ENCODE peak calls at places on chromosomes 4 and X, in nine cellular contexts. One of them, this sample, is unnamed.

GRCh38 chr4:121408-122084 is 2.8 kb upstream of the ZNF718 start:
- DNase-seq in lower leg skin: no peak
- DNase-seq in epithelial cell of esophagus: no peak
- DNase-seq in body of pancreas: no peak
- DNase-seq in activated CD4-positive, alpha-beta T cell treated with anti-CD3 and anti-CD28 coated beads, Interleukin-2, amount 10 ng/mL, durations not matched to agents 7 days and 5 days: peak
- DNase-seq in cardiac muscle cell: no peak
- DNase-seq in NCI-H226: no peak
- DNase-seq in colonic mucosa: no peak
- DNase-seq in iris pigment epithelial cell: no peak
- DNase-seq in this sample: no peak

GRCh38 chr4:88735554-88735953 is 37.9 kb upstream of the NAP1L5 start:
- DNase-seq in lower leg skin: no peak
- DNase-seq in epithelial cell of esophagus: no peak
- DNase-seq in body of pancreas: no peak
- DNase-seq in activated CD4-positive, alpha-beta T cell treated with anti-CD3 and anti-CD28 coated beads, Interleukin-2, amount 10 ng/mL, durations not matched to agents 7 days and 5 days: no peak
- DNase-seq in cardiac muscle cell: no peak
- DNase-seq in NCI-H226: no peak
- DNase-seq in colonic mucosa: no peak
- DNase-seq in iris pigment epithelial cell: peak
- DNase-seq in this sample: no peak

GRCh38 chr4:129926936-129927335 is 831.0 kb downstream of the C4orf33 start:
- DNase-seq in lower leg skin: no peak
- DNase-seq in epithelial cell of esophagus: peak
- DNase-seq in body of pancreas: no peak
- DNase-seq in activated CD4-positive, alpha-beta T cell treated with anti-CD3 and anti-CD28 coated beads, Interleukin-2, amount 10 ng/mL, durations not matched to agents 7 days and 5 days: no peak
- DNase-seq in cardiac muscle cell: no peak
- DNase-seq in NCI-H226: no peak
- DNase-seq in colonic mucosa: no peak
- DNase-seq in iris pigment epithelial cell: no peak
- DNase-seq in this sample: peak

GRCh38 chr4:26289421-26289820 is 31.4 kb upstream of the RBPJ start:
- DNase-seq in lower leg skin: no peak
- DNase-seq in epithelial cell of esophagus: peak
- DNase-seq in body of pancreas: no peak
- DNase-seq in activated CD4-positive, alpha-beta T cell treated with anti-CD3 and anti-CD28 coated beads, Interleukin-2, amount 10 ng/mL, durations not matched to agents 7 days and 5 days: no peak
- DNase-seq in cardiac muscle cell: no peak
- DNase-seq in NCI-H226: peak
- DNase-seq in colonic mucosa: no peak
- DNase-seq in iris pigment epithelial cell: peak
- DNase-seq in this sample: peak

GRCh38 chr4:9983211-9983610 is 38.1 kb downstream of the SLC2A9 start:
- DNase-seq in lower leg skin: no peak
- DNase-seq in epithelial cell of esophagus: no peak
- DNase-seq in body of pancreas: no peak
- DNase-seq in activated CD4-positive, alpha-beta T cell treated with anti-CD3 and anti-CD28 coated beads, Interleukin-2, amount 10 ng/mL, durations not matched to agents 7 days and 5 days: no peak
- DNase-seq in cardiac muscle cell: no peak
- DNase-seq in NCI-H226: no peak
- DNase-seq in colonic mucosa: no peak
- DNase-seq in iris pigment epithelial cell: no peak
- DNase-seq in this sample: no peak

GRCh38 chrX:16113978-16114554 is 9.3 kb upstream of the GRPR start:
- DNase-seq in lower leg skin: no peak
- DNase-seq in epithelial cell of esophagus: no peak
- DNase-seq in body of pancreas: no peak
- DNase-seq in activated CD4-positive, alpha-beta T cell treated with anti-CD3 and anti-CD28 coated beads, Interleukin-2, amount 10 ng/mL, durations not matched to agents 7 days and 5 days: no peak
- DNase-seq in cardiac muscle cell: no peak
- DNase-seq in NCI-H226: no peak
- DNase-seq in colonic mucosa: no peak
- DNase-seq in iris pigment epithelial cell: no peak
- DNase-seq in this sample: no peak

GRCh38 chrX:23333842-23334535 is 660 bp upstream of the PTCHD1 start:
- DNase-seq in lower leg skin: no peak
- DNase-seq in epithelial cell of esophagus: peak
- DNase-seq in body of pancreas: no peak
- DNase-seq in activated CD4-positive, alpha-beta T cell treated with anti-CD3 and anti-CD28 coated beads, Interleukin-2, amount 10 ng/mL, durations not matched to agents 7 days and 5 days: no peak
- DNase-seq in cardiac muscle cell: peak
- DNase-seq in NCI-H226: no peak
- DNase-seq in colonic mucosa: peak
- DNase-seq in iris pigment epithelial cell: no peak
- DNase-seq in this sample: no peak

GRCh38 chr4:7173821-7174220 is 18.5 kb upstream of the SORCS2 start:
- DNase-seq in lower leg skin: peak
- DNase-seq in epithelial cell of esophagus: no peak
- DNase-seq in body of pancreas: peak
- DNase-seq in activated CD4-positive, alpha-beta T cell treated with anti-CD3 and anti-CD28 coated beads, Interleukin-2, amount 10 ng/mL, durations not matched to agents 7 days and 5 days: no peak
- DNase-seq in cardiac muscle cell: no peak
- DNase-seq in NCI-H226: no peak
- DNase-seq in colonic mucosa: no peak
- DNase-seq in iris pigment epithelial cell: no peak
- DNase-seq in this sample: no peak

GRCh38 chrX:150088766-150089518 is 150.7 kb upstream of the EOLA2 start:
- DNase-seq in lower leg skin: no peak
- DNase-seq in epithelial cell of esophagus: no peak
- DNase-seq in body of pancreas: no peak
- DNase-seq in activated CD4-positive, alpha-beta T cell treated with anti-CD3 and anti-CD28 coated beads, Interleukin-2, amount 10 ng/mL, durations not matched to agents 7 days and 5 days: no peak
- DNase-seq in cardiac muscle cell: peak
- DNase-seq in NCI-H226: no peak
- DNase-seq in colonic mucosa: no peak
- DNase-seq in iris pigment epithelial cell: no peak
- DNase-seq in this sample: no peak

GRCh38 chr4:2671267-2671895 is 84.8 kb downstream of the TNIP2 start:
- DNase-seq in lower leg skin: peak
- DNase-seq in epithelial cell of esophagus: no peak
- DNase-seq in body of pancreas: no peak
- DNase-seq in activated CD4-positive, alpha-beta T cell treated with anti-CD3 and anti-CD28 coated beads, Interleukin-2, amount 10 ng/mL, durations not matched to agents 7 days and 5 days: no peak
- DNase-seq in cardiac muscle cell: no peak
- DNase-seq in NCI-H226: no peak
- DNase-seq in colonic mucosa: no peak
- DNase-seq in iris pigment epithelial cell: no peak
- DNase-seq in this sample: no peak

GRCh38 chrX:43121637-43122036 is 343.7 kb upstream of the PPP1R2C start:
- DNase-seq in lower leg skin: no peak
- DNase-seq in epithelial cell of esophagus: peak
- DNase-seq in body of pancreas: no peak
- DNase-seq in activated CD4-positive, alpha-beta T cell treated with anti-CD3 and anti-CD28 coated beads, Interleukin-2, amount 10 ng/mL, durations not matched to agents 7 days and 5 days: peak
- DNase-seq in cardiac muscle cell: no peak
- DNase-seq in NCI-H226: no peak
- DNase-seq in colonic mucosa: no peak
- DNase-seq in iris pigment epithelial cell: peak
- DNase-seq in this sample: peak

GRCh38 chrX:124388562-124388961 is 42.2 kb downstream of the SH2D1A start:
- DNase-seq in lower leg skin: no peak
- DNase-seq in epithelial cell of esophagus: peak
- DNase-seq in body of pancreas: peak
- DNase-seq in activated CD4-positive, alpha-beta T cell treated with anti-CD3 and anti-CD28 coated beads, Interleukin-2, amount 10 ng/mL, durations not matched to agents 7 days and 5 days: peak
- DNase-seq in cardiac muscle cell: peak
- DNase-seq in NCI-H226: no peak
- DNase-seq in colonic mucosa: peak
- DNase-seq in iris pigment epithelial cell: peak
- DNase-seq in this sample: peak

GRCh38 chr4:95050980-95051688 is 293.4 kb downstream of the BMPR1B start:
- DNase-seq in lower leg skin: no peak
- DNase-seq in epithelial cell of esophagus: peak
- DNase-seq in body of pancreas: no peak
- DNase-seq in activated CD4-positive, alpha-beta T cell treated with anti-CD3 and anti-CD28 coated beads, Interleukin-2, amount 10 ng/mL, durations not matched to agents 7 days and 5 days: no peak
- DNase-seq in cardiac muscle cell: peak
- DNase-seq in NCI-H226: no peak
- DNase-seq in colonic mucosa: no peak
- DNase-seq in iris pigment epithelial cell: no peak
- DNase-seq in this sample: no peak

GRCh38 chr4:61373901-61374611 is 173.9 kb downstream of the ADGRL3 start:
- DNase-seq in lower leg skin: no peak
- DNase-seq in epithelial cell of esophagus: peak
- DNase-seq in body of pancreas: no peak
- DNase-seq in activated CD4-positive, alpha-beta T cell treated with anti-CD3 and anti-CD28 coated beads, Interleukin-2, amount 10 ng/mL, durations not matched to agents 7 days and 5 days: no peak
- DNase-seq in cardiac muscle cell: no peak
- DNase-seq in NCI-H226: peak
- DNase-seq in colonic mucosa: no peak
- DNase-seq in iris pigment epithelial cell: peak
- DNase-seq in this sample: peak

GRCh38 chr4:1793940-1794808 is 1.1 kb downstream of the FGFR3 start:
- DNase-seq in lower leg skin: no peak
- DNase-seq in epithelial cell of esophagus: peak
- DNase-seq in body of pancreas: no peak
- DNase-seq in activated CD4-positive, alpha-beta T cell treated with anti-CD3 and anti-CD28 coated beads, Interleukin-2, amount 10 ng/mL, durations not matched to agents 7 days and 5 days: no peak
- DNase-seq in cardiac muscle cell: peak
- DNase-seq in NCI-H226: no peak
- DNase-seq in colonic mucosa: no peak
- DNase-seq in iris pigment epithelial cell: peak
- DNase-seq in this sample: peak

GRCh38 chrX:105701310-105702052 is 120.9 kb upstream of the NRK start:
- DNase-seq in lower leg skin: no peak
- DNase-seq in epithelial cell of esophagus: peak
- DNase-seq in body of pancreas: no peak
- DNase-seq in activated CD4-positive, alpha-beta T cell treated with anti-CD3 and anti-CD28 coated beads, Interleukin-2, amount 10 ng/mL, durations not matched to agents 7 days and 5 days: no peak
- DNase-seq in cardiac muscle cell: no peak
- DNase-seq in NCI-H226: peak
- DNase-seq in colonic mucosa: no peak
- DNase-seq in iris pigment epithelial cell: peak
- DNase-seq in this sample: peak

GRCh38 chr4:24963277-24963676 is 50.4 kb upstream of the CCDC149 start:
- DNase-seq in lower leg skin: no peak
- DNase-seq in epithelial cell of esophagus: no peak
- DNase-seq in body of pancreas: no peak
- DNase-seq in activated CD4-positive, alpha-beta T cell treated with anti-CD3 and anti-CD28 coated beads, Interleukin-2, amount 10 ng/mL, durations not matched to agents 7 days and 5 days: no peak
- DNase-seq in cardiac muscle cell: no peak
- DNase-seq in NCI-H226: no peak
- DNase-seq in colonic mucosa: no peak
- DNase-seq in iris pigment epithelial cell: no peak
- DNase-seq in this sample: no peak

GRCh38 chr4:90951037-90951436 is 823.8 kb downstream of the CCSER1 start:
- DNase-seq in lower leg skin: no peak
- DNase-seq in epithelial cell of esophagus: peak
- DNase-seq in body of pancreas: no peak
- DNase-seq in activated CD4-positive, alpha-beta T cell treated with anti-CD3 and anti-CD28 coated beads, Interleukin-2, amount 10 ng/mL, durations not matched to agents 7 days and 5 days: no peak
- DNase-seq in cardiac muscle cell: no peak
- DNase-seq in NCI-H226: peak
- DNase-seq in colonic mucosa: no peak
- DNase-seq in iris pigment epithelial cell: peak
- DNase-seq in this sample: peak

GRCh38 chr4:105126311-105127153 is 20.1 kb upstream of the TET2 start:
- DNase-seq in lower leg skin: no peak
- DNase-seq in epithelial cell of esophagus: no peak
- DNase-seq in body of pancreas: no peak
- DNase-seq in activated CD4-positive, alpha-beta T cell treated with anti-CD3 and anti-CD28 coated beads, Interleukin-2, amount 10 ng/mL, durations not matched to agents 7 days and 5 days: no peak
- DNase-seq in cardiac muscle cell: no peak
- DNase-seq in NCI-H226: peak
- DNase-seq in colonic mucosa: no peak
- DNase-seq in iris pigment epithelial cell: peak
- DNase-seq in this sample: no peak

GRCh38 chrX:19291086-19291485 is 52.6 kb upstream of the PDHA1 start:
- DNase-seq in lower leg skin: no peak
- DNase-seq in epithelial cell of esophagus: no peak
- DNase-seq in body of pancreas: no peak
- DNase-seq in activated CD4-positive, alpha-beta T cell treated with anti-CD3 and anti-CD28 coated beads, Interleukin-2, amount 10 ng/mL, durations not matched to agents 7 days and 5 days: no peak
- DNase-seq in cardiac muscle cell: no peak
- DNase-seq in NCI-H226: no peak
- DNase-seq in colonic mucosa: no peak
- DNase-seq in iris pigment epithelial cell: no peak
- DNase-seq in this sample: no peak

GRCh38 chr4:110196871-110197420 is 1.5 kb downstream of the ELOVL6 start:
- DNase-seq in lower leg skin: peak
- DNase-seq in epithelial cell of esophagus: peak
- DNase-seq in body of pancreas: no peak
- DNase-seq in activated CD4-positive, alpha-beta T cell treated with anti-CD3 and anti-CD28 coated beads, Interleukin-2, amount 10 ng/mL, durations not matched to agents 7 days and 5 days: peak
- DNase-seq in cardiac muscle cell: peak
- DNase-seq in NCI-H226: no peak
- DNase-seq in colonic mucosa: peak
- DNase-seq in iris pigment epithelial cell: peak
- DNase-seq in this sample: peak

GRCh38 chr4:159178147-159178541 is 75.3 kb downstream of the RAPGEF2 start:
- DNase-seq in lower leg skin: no peak
- DNase-seq in epithelial cell of esophagus: peak
- DNase-seq in body of pancreas: no peak
- DNase-seq in activated CD4-positive, alpha-beta T cell treated with anti-CD3 and anti-CD28 coated beads, Interleukin-2, amount 10 ng/mL, durations not matched to agents 7 days and 5 days: no peak
- DNase-seq in cardiac muscle cell: no peak
- DNase-seq in NCI-H226: no peak
- DNase-seq in colonic mucosa: no peak
- DNase-seq in iris pigment epithelial cell: peak
- DNase-seq in this sample: peak

GRCh38 chr4:6122496-6122895 is 77.9 kb downstream of the JAKMIP1 start:
- DNase-seq in lower leg skin: peak
- DNase-seq in epithelial cell of esophagus: no peak
- DNase-seq in body of pancreas: no peak
- DNase-seq in activated CD4-positive, alpha-beta T cell treated with anti-CD3 and anti-CD28 coated beads, Interleukin-2, amount 10 ng/mL, durations not matched to agents 7 days and 5 days: no peak
- DNase-seq in cardiac muscle cell: no peak
- DNase-seq in NCI-H226: no peak
- DNase-seq in colonic mucosa: no peak
- DNase-seq in iris pigment epithelial cell: no peak
- DNase-seq in this sample: no peak

GRCh38 chrX:24498181-24498580 is 33.1 kb downstream of the PDK3 start:
- DNase-seq in lower leg skin: no peak
- DNase-seq in epithelial cell of esophagus: peak
- DNase-seq in body of pancreas: peak
- DNase-seq in activated CD4-positive, alpha-beta T cell treated with anti-CD3 and anti-CD28 coated beads, Interleukin-2, amount 10 ng/mL, durations not matched to agents 7 days and 5 days: peak
- DNase-seq in cardiac muscle cell: no peak
- DNase-seq in NCI-H226: no peak
- DNase-seq in colonic mucosa: no peak
- DNase-seq in iris pigment epithelial cell: no peak
- DNase-seq in this sample: peak

GRCh38 chr4:55758570-55758969 is 61.0 kb upstream of the EXOC1L start:
- DNase-seq in lower leg skin: no peak
- DNase-seq in epithelial cell of esophagus: no peak
- DNase-seq in body of pancreas: no peak
- DNase-seq in activated CD4-positive, alpha-beta T cell treated with anti-CD3 and anti-CD28 coated beads, Interleukin-2, amount 10 ng/mL, durations not matched to agents 7 days and 5 days: no peak
- DNase-seq in cardiac muscle cell: no peak
- DNase-seq in NCI-H226: no peak
- DNase-seq in colonic mucosa: peak
- DNase-seq in iris pigment epithelial cell: no peak
- DNase-seq in this sample: no peak

GRCh38 chr4:33411182-33411581 is 2691.0 kb downstream of the PCDH7 start:
- DNase-seq in lower leg skin: no peak
- DNase-seq in epithelial cell of esophagus: peak
- DNase-seq in body of pancreas: no peak
- DNase-seq in activated CD4-positive, alpha-beta T cell treated with anti-CD3 and anti-CD28 coated beads, Interleukin-2, amount 10 ng/mL, durations not matched to agents 7 days and 5 days: no peak
- DNase-seq in cardiac muscle cell: no peak
- DNase-seq in NCI-H226: no peak
- DNase-seq in colonic mucosa: no peak
- DNase-seq in iris pigment epithelial cell: peak
- DNase-seq in this sample: no peak

GRCh38 chr4:29571322-29571721 is 1148.8 kb upstream of the PCDH7 start:
- DNase-seq in lower leg skin: no peak
- DNase-seq in epithelial cell of esophagus: peak
- DNase-seq in body of pancreas: no peak
- DNase-seq in activated CD4-positive, alpha-beta T cell treated with anti-CD3 and anti-CD28 coated beads, Interleukin-2, amount 10 ng/mL, durations not matched to agents 7 days and 5 days: no peak
- DNase-seq in cardiac muscle cell: peak
- DNase-seq in NCI-H226: no peak
- DNase-seq in colonic mucosa: no peak
- DNase-seq in iris pigment epithelial cell: no peak
- DNase-seq in this sample: no peak

GRCh38 chr4:81257021-81257420 is 42.0 kb upstream of the PRKG2 start:
- DNase-seq in lower leg skin: no peak
- DNase-seq in epithelial cell of esophagus: no peak
- DNase-seq in body of pancreas: no peak
- DNase-seq in activated CD4-positive, alpha-beta T cell treated with anti-CD3 and anti-CD28 coated beads, Interleukin-2, amount 10 ng/mL, durations not matched to agents 7 days and 5 days: no peak
- DNase-seq in cardiac muscle cell: no peak
- DNase-seq in NCI-H226: peak
- DNase-seq in colonic mucosa: no peak
- DNase-seq in iris pigment epithelial cell: peak
- DNase-seq in this sample: peak

GRCh38 chr4:6808259-6808658 is 25.7 kb downstream of the KIAA0232 start:
- DNase-seq in lower leg skin: no peak
- DNase-seq in epithelial cell of esophagus: no peak
- DNase-seq in body of pancreas: no peak
- DNase-seq in activated CD4-positive, alpha-beta T cell treated with anti-CD3 and anti-CD28 coated beads, Interleukin-2, amount 10 ng/mL, durations not matched to agents 7 days and 5 days: no peak
- DNase-seq in cardiac muscle cell: no peak
- DNase-seq in NCI-H226: no peak
- DNase-seq in colonic mucosa: no peak
- DNase-seq in iris pigment epithelial cell: no peak
- DNase-seq in this sample: no peak

GRCh38 chr4:119106036-119107000 is 29.3 kb upstream of the MYOZ2 start:
- DNase-seq in lower leg skin: no peak
- DNase-seq in epithelial cell of esophagus: peak
- DNase-seq in body of pancreas: no peak
- DNase-seq in activated CD4-positive, alpha-beta T cell treated with anti-CD3 and anti-CD28 coated beads, Interleukin-2, amount 10 ng/mL, durations not matched to agents 7 days and 5 days: no peak
- DNase-seq in cardiac muscle cell: no peak
- DNase-seq in NCI-H226: no peak
- DNase-seq in colonic mucosa: no peak
- DNase-seq in iris pigment epithelial cell: peak
- DNase-seq in this sample: peak

GRCh38 chrX:19695884-19696283 is 180.6 kb upstream of the MAP3K15 start:
- DNase-seq in lower leg skin: no peak
- DNase-seq in epithelial cell of esophagus: peak
- DNase-seq in body of pancreas: no peak
- DNase-seq in activated CD4-positive, alpha-beta T cell treated with anti-CD3 and anti-CD28 coated beads, Interleukin-2, amount 10 ng/mL, durations not matched to agents 7 days and 5 days: no peak
- DNase-seq in cardiac muscle cell: no peak
- DNase-seq in NCI-H226: peak
- DNase-seq in colonic mucosa: no peak
- DNase-seq in iris pigment epithelial cell: no peak
- DNase-seq in this sample: no peak

This sample was measured in MCF 10A.